ENCODE peak calls at places on chromosomes 16 and 17, in nine cellular contexts. One of them, this sample, is unnamed.

GRCh38 chr16:593406-593805 is 3.5 kb downstream of the RAB40C start:
- DNase-seq in stimulated activated CD4-positive, alpha-beta T cell treated with anti-CD3 and anti-CD28 coated beads, Interleukin-1b, Interleukin-23, amount 100 ng/mL, for 24 hours: no peak
- DNase-seq in C1 segment of cervical spinal cord: no peak
- DNase-seq in H7: no peak
- DNase-seq in GM18507: no peak
- DNase-seq in IMR-90: no peak
- DNase-seq in stimulated activated CD8-positive, alpha-beta memory T cell treated with anti-CD3 and anti-CD28 coated beads, Interleukin-7, amount 100 ng/mL, for 1 hour: no peak
- DNase-seq in MV-4-11: no peak
- DNase-seq in SK-N-DZ: no peak
- DNase-seq in this sample: no peak

GRCh38 chr17:68290268-68290954 is 516 bp downstream of the SLC16A6 start:
- DNase-seq in GM18507: no peak
- DNase-seq in stimulated activated CD8-positive, alpha-beta memory T cell treated with anti-CD3 and anti-CD28 coated beads, Interleukin-7, amount 100 ng/mL, for 1 hour: peak; percentile 18
- DNase-seq in SK-N-DZ: no peak
- DNase-seq in MV-4-11: no peak
- DNase-seq in stimulated activated CD4-positive, alpha-beta T cell treated with anti-CD3 and anti-CD28 coated beads, Interleukin-1b, Interleukin-23, amount 100 ng/mL, for 24 hours: no peak
- DNase-seq in H7: peak; percentile 82
- DNase-seq in IMR-90: no peak
- DNase-seq in C1 segment of cervical spinal cord: no peak
- DNase-seq in this sample: peak; percentile 67

GRCh38 chr16:19284207-19284606 is 1.3 kb upstream of the CLEC19A start:
- DNase-seq in H7: no peak
- DNase-seq in MV-4-11: no peak
- DNase-seq in IMR-90: no peak
- DNase-seq in C1 segment of cervical spinal cord: peak; percentile 7
- DNase-seq in GM18507: no peak
- DNase-seq in stimulated activated CD8-positive, alpha-beta memory T cell treated with anti-CD3 and anti-CD28 coated beads, Interleukin-7, amount 100 ng/mL, for 1 hour: no peak
- DNase-seq in SK-N-DZ: no peak
- DNase-seq in stimulated activated CD4-positive, alpha-beta T cell treated with anti-CD3 and anti-CD28 coated beads, Interleukin-1b, Interleukin-23, amount 100 ng/mL, for 24 hours: no peak
- DNase-seq in this sample: no peak

GRCh38 chr17:27232328-27232727 is 61.6 kb upstream of the WSB1 start:
- DNase-seq in stimulated activated CD8-positive, alpha-beta memory T cell treated with anti-CD3 and anti-CD28 coated beads, Interleukin-7, amount 100 ng/mL, for 1 hour: no peak
- DNase-seq in IMR-90: no peak
- DNase-seq in stimulated activated CD4-positive, alpha-beta T cell treated with anti-CD3 and anti-CD28 coated beads, Interleukin-1b, Interleukin-23, amount 100 ng/mL, for 24 hours: no peak
- DNase-seq in SK-N-DZ: no peak
- DNase-seq in GM18507: no peak
- DNase-seq in C1 segment of cervical spinal cord: no peak
- DNase-seq in H7: no peak
- DNase-seq in MV-4-11: no peak
- DNase-seq in this sample: no peak

GRCh38 chr17:6140188-6140587 is 70.0 kb downstream of the WSCD1 start:
- DNase-seq in SK-N-DZ: no peak
- DNase-seq in H7: no peak
- DNase-seq in GM18507: no peak
- DNase-seq in stimulated activated CD8-positive, alpha-beta memory T cell treated with anti-CD3 and anti-CD28 coated beads, Interleukin-7, amount 100 ng/mL, for 1 hour: no peak
- DNase-seq in MV-4-11: no peak
- DNase-seq in IMR-90: no peak
- DNase-seq in stimulated activated CD4-positive, alpha-beta T cell treated with anti-CD3 and anti-CD28 coated beads, Interleukin-1b, Interleukin-23, amount 100 ng/mL, for 24 hours: no peak
- DNase-seq in C1 segment of cervical spinal cord: no peak
- DNase-seq in this sample: no peak

GRCh38 chr17:72812823-72813222 is 279.7 kb downstream of the SLC39A11 start:
- DNase-seq in stimulated activated CD8-positive, alpha-beta memory T cell treated with anti-CD3 and anti-CD28 coated beads, Interleukin-7, amount 100 ng/mL, for 1 hour: no peak
- DNase-seq in MV-4-11: no peak
- DNase-seq in IMR-90: peak; percentile 86
- DNase-seq in SK-N-DZ: no peak
- DNase-seq in stimulated activated CD4-positive, alpha-beta T cell treated with anti-CD3 and anti-CD28 coated beads, Interleukin-1b, Interleukin-23, amount 100 ng/mL, for 24 hours: no peak
- DNase-seq in H7: no peak
- DNase-seq in C1 segment of cervical spinal cord: no peak
- DNase-seq in GM18507: no peak
- DNase-seq in this sample: no peak

GRCh38 chr17:6713130-6713917 is at the start of gene SLC13A5:
- DNase-seq in stimulated activated CD8-positive, alpha-beta memory T cell treated with anti-CD3 and anti-CD28 coated beads, Interleukin-7, amount 100 ng/mL, for 1 hour: no peak
- DNase-seq in SK-N-DZ: no peak
- DNase-seq in H7: peak; percentile 97
- DNase-seq in C1 segment of cervical spinal cord: no peak
- DNase-seq in MV-4-11: no peak
- DNase-seq in stimulated activated CD4-positive, alpha-beta T cell treated with anti-CD3 and anti-CD28 coated beads, Interleukin-1b, Interleukin-23, amount 100 ng/mL, for 24 hours: no peak
- DNase-seq in IMR-90: no peak
- DNase-seq in GM18507: no peak
- DNase-seq in this sample: no peak

GRCh38 chr16:56932588-56933265 is 785 bp downstream of the HERPUD1 start:
- DNase-seq in stimulated activated CD8-positive, alpha-beta memory T cell treated with anti-CD3 and anti-CD28 coated beads, Interleukin-7, amount 100 ng/mL, for 1 hour: peak; percentile 15
- DNase-seq in C1 segment of cervical spinal cord: peak; percentile 66
- DNase-seq in SK-N-DZ: peak; percentile 36
- DNase-seq in IMR-90: peak; percentile 69
- DNase-seq in GM18507: no peak
- DNase-seq in MV-4-11: peak; percentile 84
- DNase-seq in H7: peak; percentile 64
- DNase-seq in stimulated activated CD4-positive, alpha-beta T cell treated with anti-CD3 and anti-CD28 coated beads, Interleukin-1b, Interleukin-23, amount 100 ng/mL, for 24 hours: no peak
- DNase-seq in this sample: no peak

GRCh38 chr16:11706180-11706742 is 36.4 kb downstream of the TXNDC11 start:
- DNase-seq in GM18507: no peak
- DNase-seq in H7: no peak
- DNase-seq in IMR-90: peak; percentile 33
- DNase-seq in stimulated activated CD8-positive, alpha-beta memory T cell treated with anti-CD3 and anti-CD28 coated beads, Interleukin-7, amount 100 ng/mL, for 1 hour: no peak
- DNase-seq in C1 segment of cervical spinal cord: no peak
- DNase-seq in stimulated activated CD4-positive, alpha-beta T cell treated with anti-CD3 and anti-CD28 coated beads, Interleukin-1b, Interleukin-23, amount 100 ng/mL, for 24 hours: no peak
- DNase-seq in SK-N-DZ: no peak
- DNase-seq in MV-4-11: no peak
- DNase-seq in this sample: no peak

GRCh38 chr16:79175286-79176057 is 425.1 kb downstream of the MAF start:
- DNase-seq in H7: no peak
- DNase-seq in IMR-90: no peak
- DNase-seq in GM18507: no peak
- DNase-seq in C1 segment of cervical spinal cord: no peak
- DNase-seq in stimulated activated CD4-positive, alpha-beta T cell treated with anti-CD3 and anti-CD28 coated beads, Interleukin-1b, Interleukin-23, amount 100 ng/mL, for 24 hours: no peak
- DNase-seq in SK-N-DZ: no peak
- DNase-seq in stimulated activated CD8-positive, alpha-beta memory T cell treated with anti-CD3 and anti-CD28 coated beads, Interleukin-7, amount 100 ng/mL, for 1 hour: no peak
- DNase-seq in MV-4-11: no peak
- DNase-seq in this sample: no peak

GRCh38 chr17:55635253-55635766 is 87.4 kb downstream of the TMEM100 start:
- DNase-seq in MV-4-11: peak; percentile 32
- DNase-seq in stimulated activated CD4-positive, alpha-beta T cell treated with anti-CD3 and anti-CD28 coated beads, Interleukin-1b, Interleukin-23, amount 100 ng/mL, for 24 hours: no peak
- DNase-seq in stimulated activated CD8-positive, alpha-beta memory T cell treated with anti-CD3 and anti-CD28 coated beads, Interleukin-7, amount 100 ng/mL, for 1 hour: no peak
- DNase-seq in IMR-90: peak; percentile 2
- DNase-seq in C1 segment of cervical spinal cord: no peak
- DNase-seq in H7: no peak
- DNase-seq in SK-N-DZ: peak; percentile 32
- DNase-seq in GM18507: no peak
- DNase-seq in this sample: no peak

GRCh38 chr16:49884033-49884707 is 28.3 kb upstream of the ZNF423 start:
- DNase-seq in H7: no peak
- DNase-seq in GM18507: no peak
- DNase-seq in MV-4-11: peak; percentile 2
- DNase-seq in stimulated activated CD4-positive, alpha-beta T cell treated with anti-CD3 and anti-CD28 coated beads, Interleukin-1b, Interleukin-23, amount 100 ng/mL, for 24 hours: no peak
- DNase-seq in IMR-90: no peak
- DNase-seq in C1 segment of cervical spinal cord: no peak
- DNase-seq in SK-N-DZ: no peak
- DNase-seq in stimulated activated CD8-positive, alpha-beta memory T cell treated with anti-CD3 and anti-CD28 coated beads, Interleukin-7, amount 100 ng/mL, for 1 hour: no peak
- DNase-seq in this sample: no peak

GRCh38 chr17:72119280-72119962 is 1.4 kb upstream of the SOX9 start:
- DNase-seq in stimulated activated CD4-positive, alpha-beta T cell treated with anti-CD3 and anti-CD28 coated beads, Interleukin-1b, Interleukin-23, amount 100 ng/mL, for 24 hours: no peak
- DNase-seq in C1 segment of cervical spinal cord: no peak
- DNase-seq in MV-4-11: no peak
- DNase-seq in stimulated activated CD8-positive, alpha-beta memory T cell treated with anti-CD3 and anti-CD28 coated beads, Interleukin-7, amount 100 ng/mL, for 1 hour: no peak
- DNase-seq in H7: no peak
- DNase-seq in GM18507: no peak
- DNase-seq in SK-N-DZ: peak; percentile 19
- DNase-seq in IMR-90: no peak
- DNase-seq in this sample: no peak

GRCh38 chr17:81434079-81434478 is 38.8 kb downstream of the BAHCC1 start:
- DNase-seq in GM18507: no peak
- DNase-seq in SK-N-DZ: no peak
- DNase-seq in IMR-90: no peak
- DNase-seq in stimulated activated CD8-positive, alpha-beta memory T cell treated with anti-CD3 and anti-CD28 coated beads, Interleukin-7, amount 100 ng/mL, for 1 hour: no peak
- DNase-seq in C1 segment of cervical spinal cord: no peak
- DNase-seq in MV-4-11: no peak
- DNase-seq in stimulated activated CD4-positive, alpha-beta T cell treated with anti-CD3 and anti-CD28 coated beads, Interleukin-1b, Interleukin-23, amount 100 ng/mL, for 24 hours: no peak
- DNase-seq in H7: no peak
- DNase-seq in this sample: no peak

GRCh38 chr17:16371742-16372141 is 9.1 kb upstream of the UBB start:
- DNase-seq in IMR-90: peak; percentile 98
- DNase-seq in H7: no peak
- DNase-seq in stimulated activated CD4-positive, alpha-beta T cell treated with anti-CD3 and anti-CD28 coated beads, Interleukin-1b, Interleukin-23, amount 100 ng/mL, for 24 hours: no peak
- DNase-seq in SK-N-DZ: peak; percentile 47
- DNase-seq in C1 segment of cervical spinal cord: no peak
- DNase-seq in stimulated activated CD8-positive, alpha-beta memory T cell treated with anti-CD3 and anti-CD28 coated beads, Interleukin-7, amount 100 ng/mL, for 1 hour: no peak
- DNase-seq in GM18507: no peak
- DNase-seq in MV-4-11: no peak
- DNase-seq in this sample: no peak

GRCh38 chr17:48336986-48337385 is 93.0 kb downstream of the SKAP1 start:
- DNase-seq in GM18507: no peak
- DNase-seq in IMR-90: no peak
- DNase-seq in H7: no peak
- DNase-seq in stimulated activated CD8-positive, alpha-beta memory T cell treated with anti-CD3 and anti-CD28 coated beads, Interleukin-7, amount 100 ng/mL, for 1 hour: no peak
- DNase-seq in SK-N-DZ: no peak
- DNase-seq in MV-4-11: no peak
- DNase-seq in stimulated activated CD4-positive, alpha-beta T cell treated with anti-CD3 and anti-CD28 coated beads, Interleukin-1b, Interleukin-23, amount 100 ng/mL, for 24 hours: no peak
- DNase-seq in C1 segment of cervical spinal cord: no peak
- DNase-seq in this sample: no peak

GRCh38 chr16:70444249-70445063 is 5.6 kb upstream of the ST3GAL2 start:
- DNase-seq in stimulated activated CD4-positive, alpha-beta T cell treated with anti-CD3 and anti-CD28 coated beads, Interleukin-1b, Interleukin-23, amount 100 ng/mL, for 24 hours: no peak
- DNase-seq in MV-4-11: no peak
- DNase-seq in SK-N-DZ: no peak
- DNase-seq in H7: no peak
- DNase-seq in stimulated activated CD8-positive, alpha-beta memory T cell treated with anti-CD3 and anti-CD28 coated beads, Interleukin-7, amount 100 ng/mL, for 1 hour: no peak
- DNase-seq in IMR-90: no peak
- DNase-seq in GM18507: no peak
- DNase-seq in C1 segment of cervical spinal cord: no peak
- DNase-seq in this sample: no peak

GRCh38 chr17:17540935-17541639 is 44.9 kb upstream of the RASD1 start:
- DNase-seq in H7: no peak
- DNase-seq in GM18507: no peak
- DNase-seq in stimulated activated CD8-positive, alpha-beta memory T cell treated with anti-CD3 and anti-CD28 coated beads, Interleukin-7, amount 100 ng/mL, for 1 hour: no peak
- DNase-seq in SK-N-DZ: no peak
- DNase-seq in IMR-90: no peak
- DNase-seq in MV-4-11: no peak
- DNase-seq in C1 segment of cervical spinal cord: no peak
- DNase-seq in stimulated activated CD4-positive, alpha-beta T cell treated with anti-CD3 and anti-CD28 coated beads, Interleukin-1b, Interleukin-23, amount 100 ng/mL, for 24 hours: no peak
- DNase-seq in this sample: no peak

GRCh38 chr16:63904930-63905329 is 1216.9 kb downstream of the CDH11 start:
- DNase-seq in C1 segment of cervical spinal cord: no peak
- DNase-seq in stimulated activated CD4-positive, alpha-beta T cell treated with anti-CD3 and anti-CD28 coated beads, Interleukin-1b, Interleukin-23, amount 100 ng/mL, for 24 hours: no peak
- DNase-seq in SK-N-DZ: no peak
- DNase-seq in stimulated activated CD8-positive, alpha-beta memory T cell treated with anti-CD3 and anti-CD28 coated beads, Interleukin-7, amount 100 ng/mL, for 1 hour: no peak
- DNase-seq in H7: no peak
- DNase-seq in MV-4-11: no peak
- DNase-seq in IMR-90: no peak
- DNase-seq in GM18507: no peak
- DNase-seq in this sample: no peak

GRCh38 chr16:27824006-27824405 is 239.5 kb downstream of the GSG1L start:
- DNase-seq in MV-4-11: no peak
- DNase-seq in C1 segment of cervical spinal cord: no peak
- DNase-seq in stimulated activated CD8-positive, alpha-beta memory T cell treated with anti-CD3 and anti-CD28 coated beads, Interleukin-7, amount 100 ng/mL, for 1 hour: no peak
- DNase-seq in stimulated activated CD4-positive, alpha-beta T cell treated with anti-CD3 and anti-CD28 coated beads, Interleukin-1b, Interleukin-23, amount 100 ng/mL, for 24 hours: no peak
- DNase-seq in H7: no peak
- DNase-seq in SK-N-DZ: no peak
- DNase-seq in IMR-90: no peak
- DNase-seq in GM18507: no peak
- DNase-seq in this sample: no peak

GRCh38 chr16:181668-182021 is 1.4 kb downstream of the HBQ1 start:
- DNase-seq in H7: peak; percentile 74
- DNase-seq in GM18507: no peak
- DNase-seq in stimulated activated CD8-positive, alpha-beta memory T cell treated with anti-CD3 and anti-CD28 coated beads, Interleukin-7, amount 100 ng/mL, for 1 hour: no peak
- DNase-seq in MV-4-11: no peak
- DNase-seq in C1 segment of cervical spinal cord: no peak
- DNase-seq in SK-N-DZ: no peak
- DNase-seq in stimulated activated CD4-positive, alpha-beta T cell treated with anti-CD3 and anti-CD28 coated beads, Interleukin-1b, Interleukin-23, amount 100 ng/mL, for 24 hours: no peak
- DNase-seq in IMR-90: no peak
- DNase-seq in this sample: no peak

GRCh38 chr16:87391324-87391949 is 699 bp upstream of the MAP1LC3B start:
- DNase-seq in stimulated activated CD4-positive, alpha-beta T cell treated with anti-CD3 and anti-CD28 coated beads, Interleukin-1b, Interleukin-23, amount 100 ng/mL, for 24 hours: no peak
- DNase-seq in stimulated activated CD8-positive, alpha-beta memory T cell treated with anti-CD3 and anti-CD28 coated beads, Interleukin-7, amount 100 ng/mL, for 1 hour: no peak
- DNase-seq in MV-4-11: peak; percentile 55
- DNase-seq in SK-N-DZ: peak; percentile 70
- DNase-seq in GM18507: no peak
- DNase-seq in C1 segment of cervical spinal cord: peak; percentile 70
- DNase-seq in IMR-90: no peak
- DNase-seq in H7: peak; percentile 81
- DNase-seq in this sample: no peak

GRCh38 chr17:68423251-68423650 is 34.0 kb downstream of the WIPI1 start:
- DNase-seq in C1 segment of cervical spinal cord: no peak
- DNase-seq in IMR-90: no peak
- DNase-seq in MV-4-11: no peak
- DNase-seq in GM18507: no peak
- DNase-seq in stimulated activated CD8-positive, alpha-beta memory T cell treated with anti-CD3 and anti-CD28 coated beads, Interleukin-7, amount 100 ng/mL, for 1 hour: no peak
- DNase-seq in stimulated activated CD4-positive, alpha-beta T cell treated with anti-CD3 and anti-CD28 coated beads, Interleukin-1b, Interleukin-23, amount 100 ng/mL, for 24 hours: no peak
- DNase-seq in H7: no peak
- DNase-seq in SK-N-DZ: no peak
- DNase-seq in this sample: no peak

GRCh38 chr17:76145231-76146052 is 4.4 kb upstream of the FOXJ1 start:
- DNase-seq in MV-4-11: peak; percentile 28
- DNase-seq in GM18507: no peak
- DNase-seq in stimulated activated CD8-positive, alpha-beta memory T cell treated with anti-CD3 and anti-CD28 coated beads, Interleukin-7, amount 100 ng/mL, for 1 hour: no peak
- DNase-seq in stimulated activated CD4-positive, alpha-beta T cell treated with anti-CD3 and anti-CD28 coated beads, Interleukin-1b, Interleukin-23, amount 100 ng/mL, for 24 hours: no peak
- DNase-seq in IMR-90: no peak
- DNase-seq in SK-N-DZ: no peak
- DNase-seq in H7: peak; percentile 65
- DNase-seq in C1 segment of cervical spinal cord: no peak
- DNase-seq in this sample: peak; percentile 44

GRCh38 chr17:76385892-76386786 is 1.7 kb downstream of the SPHK1 start:
- DNase-seq in H7: peak; percentile 97
- DNase-seq in GM18507: peak; percentile 84
- DNase-seq in stimulated activated CD4-positive, alpha-beta T cell treated with anti-CD3 and anti-CD28 coated beads, Interleukin-1b, Interleukin-23, amount 100 ng/mL, for 24 hours: peak; percentile 67
- DNase-seq in C1 segment of cervical spinal cord: no peak
- DNase-seq in MV-4-11: peak; percentile 74
- DNase-seq in IMR-90: peak; percentile 78
- DNase-seq in SK-N-DZ: peak; percentile 82
- DNase-seq in stimulated activated CD8-positive, alpha-beta memory T cell treated with anti-CD3 and anti-CD28 coated beads, Interleukin-7, amount 100 ng/mL, for 1 hour: peak; percentile 71
- DNase-seq in this sample: peak; percentile 70

GRCh38 chr17:10384175-10384574 is 11.4 kb upstream of the MYH13 start:
- DNase-seq in IMR-90: no peak
- DNase-seq in H7: peak; percentile 16
- DNase-seq in stimulated activated CD4-positive, alpha-beta T cell treated with anti-CD3 and anti-CD28 coated beads, Interleukin-1b, Interleukin-23, amount 100 ng/mL, for 24 hours: no peak
- DNase-seq in SK-N-DZ: no peak
- DNase-seq in C1 segment of cervical spinal cord: no peak
- DNase-seq in stimulated activated CD8-positive, alpha-beta memory T cell treated with anti-CD3 and anti-CD28 coated beads, Interleukin-7, amount 100 ng/mL, for 1 hour: no peak
- DNase-seq in MV-4-11: no peak
- DNase-seq in GM18507: no peak
- DNase-seq in this sample: no peak

GRCh38 chr16:54489225-54489781 is 202.7 kb upstream of the IRX3 start:
- DNase-seq in GM18507: no peak
- DNase-seq in stimulated activated CD4-positive, alpha-beta T cell treated with anti-CD3 and anti-CD28 coated beads, Interleukin-1b, Interleukin-23, amount 100 ng/mL, for 24 hours: no peak
- DNase-seq in H7: no peak
- DNase-seq in SK-N-DZ: no peak
- DNase-seq in C1 segment of cervical spinal cord: no peak
- DNase-seq in IMR-90: no peak
- DNase-seq in stimulated activated CD8-positive, alpha-beta memory T cell treated with anti-CD3 and anti-CD28 coated beads, Interleukin-7, amount 100 ng/mL, for 1 hour: no peak
- DNase-seq in MV-4-11: no peak
- DNase-seq in this sample: no peak

GRCh38 chr16:1078579-1079021 is 6.1 kb downstream of the SSTR5 start:
- DNase-seq in MV-4-11: no peak
- DNase-seq in stimulated activated CD8-positive, alpha-beta memory T cell treated with anti-CD3 and anti-CD28 coated beads, Interleukin-7, amount 100 ng/mL, for 1 hour: no peak
- DNase-seq in H7: peak; percentile 70
- DNase-seq in SK-N-DZ: peak; percentile 73
- DNase-seq in IMR-90: peak; percentile 54
- DNase-seq in C1 segment of cervical spinal cord: no peak
- DNase-seq in stimulated activated CD4-positive, alpha-beta T cell treated with anti-CD3 and anti-CD28 coated beads, Interleukin-1b, Interleukin-23, amount 100 ng/mL, for 24 hours: no peak
- DNase-seq in GM18507: no peak
- DNase-seq in this sample: no peak

GRCh38 chr17:39001703-39002637 is 34.8 kb upstream of the FBXO47 start:
- DNase-seq in GM18507: no peak
- DNase-seq in stimulated activated CD8-positive, alpha-beta memory T cell treated with anti-CD3 and anti-CD28 coated beads, Interleukin-7, amount 100 ng/mL, for 1 hour: no peak
- DNase-seq in C1 segment of cervical spinal cord: no peak
- DNase-seq in H7: peak; percentile 35
- DNase-seq in stimulated activated CD4-positive, alpha-beta T cell treated with anti-CD3 and anti-CD28 coated beads, Interleukin-1b, Interleukin-23, amount 100 ng/mL, for 24 hours: no peak
- DNase-seq in SK-N-DZ: no peak
- DNase-seq in IMR-90: peak; percentile 13
- DNase-seq in MV-4-11: peak; percentile 18
- DNase-seq in this sample: no peak

GRCh38 chr16:28182183-28182582 is 29.6 kb downstream of the XPO6 start:
- DNase-seq in stimulated activated CD4-positive, alpha-beta T cell treated with anti-CD3 and anti-CD28 coated beads, Interleukin-1b, Interleukin-23, amount 100 ng/mL, for 24 hours: no peak
- DNase-seq in C1 segment of cervical spinal cord: no peak
- DNase-seq in SK-N-DZ: no peak
- DNase-seq in stimulated activated CD8-positive, alpha-beta memory T cell treated with anti-CD3 and anti-CD28 coated beads, Interleukin-7, amount 100 ng/mL, for 1 hour: no peak
- DNase-seq in MV-4-11: no peak
- DNase-seq in GM18507: no peak
- DNase-seq in IMR-90: peak; percentile 66
- DNase-seq in H7: no peak
- DNase-seq in this sample: no peak

GRCh38 chr17:52227926-52228325 is 69.4 kb upstream of the CA10 start:
- DNase-seq in stimulated activated CD4-positive, alpha-beta T cell treated with anti-CD3 and anti-CD28 coated beads, Interleukin-1b, Interleukin-23, amount 100 ng/mL, for 24 hours: no peak
- DNase-seq in GM18507: no peak
- DNase-seq in H7: no peak
- DNase-seq in IMR-90: no peak
- DNase-seq in MV-4-11: no peak
- DNase-seq in stimulated activated CD8-positive, alpha-beta memory T cell treated with anti-CD3 and anti-CD28 coated beads, Interleukin-7, amount 100 ng/mL, for 1 hour: no peak
- DNase-seq in C1 segment of cervical spinal cord: no peak
- DNase-seq in SK-N-DZ: no peak
- DNase-seq in this sample: no peak